ENCODE peak calls at places on chromosomes 5 and 9, in five cellular contexts. X, W, Z, O and P are unnamed samples.

GRCh38 chr5:176578391-176578808 is 29.3 kb downstream of the CDHR2 start:
- DNase-seq in X (no peak), W (peak; percentile 34), Z (peak; percentile 21), O (peak; percentile 40), P (no peak)

GRCh38 chr5:68252678-68253520 is 37.3 kb downstream of the PIK3R1 start:
- DNase-seq in X (no peak), W (peak; percentile 69), Z (peak; percentile 86), O (peak; percentile 55), P (peak; percentile 91)

GRCh38 chr5:81856948-81857928 is 106.3 kb upstream of the SSBP2 start:
- DNase-seq in X (no peak), W (peak; percentile 62), Z (peak; percentile 62), O (no peak), P (peak; percentile 93)

GRCh38 chr5:115336964-115337363 is 40.5 kb upstream of the CCDC112 start:
- DNase-seq in X (no peak), W (no peak), Z (no peak), O (no peak), P (no peak)

GRCh38 chr5:107248065-107248695 is 422.6 kb downstream of the EFNA5 start:
- DNase-seq in X (peak; percentile 69), W (peak; percentile 55), Z (peak; percentile 76), O (peak; percentile 44), P (peak; percentile 53)

GRCh38 chr5:179132586-179133355 is 72.6 kb downstream of the ZNF354C start:
- DNase-seq in X (no peak), W (no peak), Z (no peak), O (no peak), P (no peak)

GRCh38 chr9:134475051-134475790 is 149.0 kb downstream of the RXRA start:
- DNase-seq in X (no peak), W (no peak), Z (no peak), O (peak; percentile 33), P (no peak)

GRCh38 chr5:151096001-151096373 is 15.2 kb upstream of the TNIP1 start:
- DNase-seq in X (no peak), W (no peak), Z (no peak), O (peak; percentile 18), P (no peak)

GRCh38 chr9:127423591-127423933 is 620 bp upstream of the ZNF79 start:
- DNase-seq in X (no peak), W (no peak), Z (no peak), O (no peak), P (no peak)

GRCh38 chr5:173451031-173451430 is 122.8 kb upstream of the STC2 start:
- DNase-seq in X (no peak), W (peak; percentile 57), Z (peak; percentile 60), O (no peak), P (peak; percentile 21)

GRCh38 chr9:23438299-23438907 is 387.6 kb downstream of the ELAVL2 start:
- DNase-seq in X (no peak), W (no peak), Z (no peak), O (no peak), P (no peak)

GRCh38 chr9:133534346-133535284 is at the start of gene ADAMTSL2:
- DNase-seq in X (no peak), W (peak; percentile 56), Z (no peak), O (peak; percentile 40), P (peak; percentile 74)

GRCh38 chr9:105069285-105070065 is 141.5 kb upstream of the ABCA1 start:
- DNase-seq in X (no peak), W (no peak), Z (no peak), O (no peak), P (no peak)

GRCh38 chr9:33234511-33235467 is 5.2 kb upstream of the SPINK4 start:
- DNase-seq in X (no peak), W (no peak), Z (no peak), O (no peak), P (no peak)

GRCh38 chr5:127757576-127757975 is 54.4 kb downstream of the CCDC192 start:
- DNase-seq in X (no peak), W (peak; percentile 55), Z (peak; percentile 68), O (peak; percentile 3), P (peak; percentile 79)